ENCODE peak calls at places on chromosomes 13 and 19, in seven cellular contexts. G is A549, R is breast epithelium, P is GM23248, B is thoracic aorta, E is psoas muscle, U is ovary. X is an unnamed sample.

GRCh38 chr13:58324130-58324529 is 692.6 kb downstream of the PCDH17 start:
- DNase-seq in B (no peak), R (no peak), G (no peak), U (no peak), P (no peak), E (no peak), X (no peak)

GRCh38 chr13:51453959-51454703 is 1.3 kb upstream of the INTS6 start:
- DNase-seq in E (no peak), B (no peak), R (peak; percentile 52), U (peak; percentile 38), G (peak; percentile 3), P (peak; percentile 49), X (no peak)

GRCh38 chr19:13899912-13900584 is 5.9 kb downstream of the BRME1 start:
- DNase-seq in R (no peak), E (no peak), B (no peak), U (no peak), P (peak; percentile 10), G (no peak), X (no peak)

GRCh38 chr13:75818181-75819110 is 182.3 kb downstream of the LMO7 start:
- DNase-seq in R (no peak), U (no peak), E (no peak), B (no peak), G (no peak), P (no peak), X (no peak)

GRCh38 chr13:75550159-75550567 is 572 bp downstream of the UCHL3 start:
- DNase-seq in G (peak; percentile 23), E (no peak), B (peak; percentile 18), U (no peak), R (peak; percentile 46), P (peak; percentile 91), X (peak; percentile 43)

GRCh38 chr13:30645629-30646028 is 27.9 kb downstream of the USPL1 start:
- DNase-seq in R (no peak), P (no peak), U (no peak), E (no peak), B (no peak), G (no peak), X (no peak)

GRCh38 chr19:22532388-22533310 is 101.5 kb upstream of the ZNF492 start:
- DNase-seq in E (peak; percentile 31), P (no peak), B (peak; percentile 86), R (peak; percentile 99), G (no peak), U (peak; percentile 99), X (no peak)

GRCh38 chr19:1258707-1259205 is 10.4 kb downstream of the MIDN start:
- DNase-seq in B (no peak), U (no peak), P (peak; percentile 51), E (no peak), R (no peak), G (peak; percentile 44), X (no peak)

GRCh38 chr13:24274452-24274971 is 34.9 kb upstream of the C1QTNF9 start:
- DNase-seq in G (no peak), U (peak; percentile 73), B (no peak), R (no peak), E (no peak), P (no peak), X (peak; percentile 43)

GRCh38 chr19:29524201-29524911 is 1.4 kb upstream of the VSTM2B start:
- DNase-seq in E (no peak), B (no peak), R (no peak), G (no peak), P (peak; percentile 9), U (no peak), X (no peak)

GRCh38 chr13:74767031-74767430 is 632.8 kb upstream of the KLF12 start:
- DNase-seq in U (no peak), E (no peak), G (no peak), R (no peak), P (peak; percentile 74), B (no peak), X (no peak)

GRCh38 chr13:33514362-33514761 is 228.8 kb upstream of the STARD13 start:
- DNase-seq in R (no peak), P (peak; percentile 10), U (no peak), G (no peak), B (no peak), E (no peak), X (no peak)

GRCh38 chr19:39381910-39382611 is 8.8 kb downstream of the PAF1 start:
- DNase-seq in P (peak; percentile 45), R (no peak), G (no peak), E (no peak), B (no peak), U (no peak), X (no peak)

GRCh38 chr13:43880451-43880850 is 747 bp downstream of the LACC1 start:
- DNase-seq in U (no peak), R (no peak), B (no peak), E (no peak), P (peak; percentile 46), G (no peak), X (no peak)

GRCh38 chr19:8607386-8607785 is 3.1 kb downstream of the ADAMTS10 start:
- DNase-seq in R (no peak), G (no peak), U (no peak), E (peak; percentile 41), P (peak; percentile 82), B (peak; percentile 83), X (peak; percentile 81)

GRCh38 chr13:103876571-103876970 is 810.4 kb upstream of the SLC10A2 start:
- DNase-seq in G (no peak), R (no peak), B (no peak), E (no peak), P (peak; percentile 76), U (no peak), X (no peak)

DNA sequence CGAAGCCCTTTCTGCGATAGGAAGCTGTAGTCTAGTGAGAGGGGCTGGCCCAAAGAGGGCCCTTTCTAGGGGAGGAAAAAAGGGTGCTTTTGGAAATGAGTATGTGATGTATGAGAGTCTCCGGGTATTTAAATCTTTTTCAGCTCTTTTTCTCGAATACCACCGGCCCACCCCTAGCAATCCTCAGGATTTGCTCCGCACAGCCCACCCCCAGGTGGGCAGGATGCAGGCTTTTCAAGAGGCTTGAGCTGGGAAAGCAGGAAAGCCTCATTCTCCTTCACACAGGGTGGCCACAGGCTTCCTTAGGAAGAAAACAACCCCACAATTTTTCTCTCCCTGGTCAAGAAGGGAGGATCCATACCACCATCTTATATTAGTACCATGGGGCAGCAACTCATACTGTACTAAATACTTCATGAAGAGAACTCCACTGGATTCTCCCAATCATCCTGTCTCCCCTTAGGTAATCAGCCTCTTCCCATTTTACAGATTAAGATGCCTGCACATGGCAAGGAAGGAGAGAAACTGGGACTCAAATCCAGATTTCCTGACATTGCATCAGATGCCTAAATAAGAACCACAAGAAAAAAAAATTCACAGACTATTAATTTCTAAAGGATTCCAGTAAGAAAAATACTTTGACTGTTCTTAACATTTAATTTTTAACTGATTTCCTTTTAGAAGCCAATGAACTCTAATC is 84.4 kb downstream of the STK24 start:
- DNase-seq in E (no peak), B (no peak), U (no peak), P (peak; percentile 57), R (no peak), G (no peak), X (peak; percentile 39)
- H3K4me1 ChIP-seq in E (peaks cover 47% of the 10 kb centered on the region), B (peaks cover 9% of the 10 kb centered on the region), U (peaks cover 15% of the 10 kb centered on the region), P (peaks cover 51% of the 10 kb centered on the region), R (peaks cover 23% of the 10 kb centered on the region), G (peaks cover 81% of the 10 kb centered on the region), X (peaks cover 41% of the 10 kb centered on the region)

DNA sequence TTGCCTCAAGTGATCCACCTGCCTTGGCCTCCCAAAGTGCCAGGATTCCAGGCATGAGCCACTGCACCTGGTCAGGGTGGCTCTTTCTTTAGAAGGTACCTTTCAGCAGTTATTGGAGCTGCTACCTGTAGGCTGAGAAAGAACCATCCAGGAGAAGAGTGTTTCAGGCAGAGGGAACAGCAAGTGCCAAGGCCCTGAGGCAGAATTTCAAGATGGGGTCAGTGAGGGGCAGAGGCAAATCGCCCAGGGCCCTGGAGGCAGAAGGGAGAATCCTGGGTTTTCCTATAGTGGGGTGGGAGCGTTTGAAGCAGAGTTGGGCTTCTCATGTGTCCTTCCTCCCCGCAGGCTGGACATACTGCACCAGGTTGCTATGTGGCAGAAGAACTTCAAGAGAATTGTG is 2.2 kb downstream of the MRPL4 start:
- DNase-seq in E (no peak), B (no peak), U (no peak), P (no peak), G (no peak), R (no peak), X (no peak)
- H3K4me1 ChIP-seq in E (peaks cover 4% of the 10 kb centered on the region), B (peaks cover 18% of the 10 kb centered on the region), U (peaks cover 6% of the 10 kb centered on the region), P (peaks cover 5% of the 10 kb centered on the region), G (no peaks in the 10 kb centered on the region), R (no peaks in the 10 kb centered on the region), X (peaks cover 3% of the 10 kb centered on the region)

GRCh38 chr13:99217461-99218101 is 16.9 kb downstream of the UBAC2 start:
- DNase-seq in R (no peak), G (no peak), P (no peak), U (no peak), B (no peak), E (no peak), X (no peak)

GRCh38 chr13:99214232-99214631 is 13.6 kb downstream of the UBAC2 start:
- DNase-seq in R (no peak), E (no peak), G (no peak), B (no peak), P (no peak), U (no peak), X (no peak)

GRCh38 chr13:99211421-99212035 is 10.9 kb downstream of the UBAC2 start:
- DNase-seq in E (no peak), U (no peak), B (no peak), R (no peak), G (no peak), P (no peak), X (no peak)

GRCh38 chr13:99215466-99215865 is 14.8 kb downstream of the UBAC2 start:
- DNase-seq in E (no peak), R (no peak), B (no peak), G (no peak), P (no peak), U (no peak), X (no peak)

GRCh38 chr13:99214691-99215090 is 14.0 kb downstream of the UBAC2 start:
- DNase-seq in R (no peak), B (no peak), P (no peak), G (no peak), U (no peak), E (no peak), X (no peak)
- H3K4me1 ChIP-seq in R (no peaks in the 10 kb centered on the region), B (peaks cover 35% of the 10 kb centered on the region), P (no peaks in the 10 kb centered on the region), G (no peaks in the 10 kb centered on the region), U (peaks cover 9% of the 10 kb centered on the region), E (peaks cover 43% of the 10 kb centered on the region), X (peaks cover 14% of the 10 kb centered on the region)

DNA sequence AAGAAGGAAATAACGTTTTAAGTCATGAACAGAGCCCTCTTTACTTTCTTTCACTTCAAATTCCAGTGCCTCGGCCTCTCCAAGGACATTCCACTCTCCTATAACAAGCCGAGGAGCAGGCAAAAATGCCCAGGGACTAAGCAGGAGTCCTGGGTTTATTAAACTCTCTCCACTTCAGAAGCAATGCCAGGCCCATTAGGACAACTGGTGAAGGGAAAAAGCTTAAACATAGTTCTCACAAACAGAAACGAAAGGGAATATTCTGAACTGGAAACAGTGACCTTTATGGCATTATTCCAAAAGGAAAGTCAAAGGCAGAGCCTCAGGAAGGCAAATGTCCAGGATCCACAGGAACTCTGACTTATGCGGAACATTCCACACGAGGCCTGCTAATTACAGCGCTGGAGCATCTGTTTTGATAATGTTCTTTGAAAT is 30.9 kb upstream of the MED4 start:
- DNase-seq in B (no peak), P (peak; percentile 70), U (peak; percentile 56), G (no peak), E (no peak), R (peak; percentile 46), X (peak; percentile 3)
- H3K4me1 ChIP-seq in B (peaks cover 44% of the 10 kb centered on the region), P (peaks cover 11% of the 10 kb centered on the region), U (peaks cover 12% of the 10 kb centered on the region), G (no peaks in the 10 kb centered on the region), E (peaks cover 17% of the 10 kb centered on the region), R (peaks cover 3% of the 10 kb centered on the region), X (peaks cover 3% of the 10 kb centered on the region)